ENCODE peak calls at places on chromosomes 4 and X, in seven cellular contexts. S is left lung, L is right lobe of liver, P is choroid plexus epithelial cell, X is AG04450, T is tibial artery, A is fibroblast of pulmonary artery. V is an unnamed sample.

GRCh38 chr4:3483471-3483921 is 20.4 kb downstream of the DOK7 start:
- DNase-seq in S (peak), L (no peak), P (no peak), X (no peak), T (peak), A (no peak), V (no peak)

GRCh38 chrX:16826207-16826606 is 39.9 kb downstream of the TXLNG start:
- DNase-seq in S (no peak), L (no peak), P (peak), X (no peak), T (no peak), A (peak), V (peak)

GRCh38 chrX:85243155-85243554 is 424 bp downstream of the SATL1 start:
- DNase-seq in S (no peak), L (no peak), P (peak), X (no peak), T (no peak), A (no peak), V (no peak)

GRCh38 chr4:52107745-52108144 is 56.6 kb downstream of the SPATA18 start:
- DNase-seq in S (no peak), L (no peak), P (peak), X (no peak), T (no peak), A (no peak), V (no peak)

GRCh38 chrX:41022579-41022978 is 62.7 kb upstream of the USP9X start:
- DNase-seq in S (no peak), L (no peak), P (peak), X (no peak), T (no peak), A (peak), V (no peak)

GRCh38 chrX:49172280-49172780 is 632 bp downstream of the PLP2 start:
- DNase-seq in S (peak), L (peak), P (peak), X (no peak), T (peak), A (peak), V (peak)

GRCh38 chr4:7395635-7396034 is 39.1 kb downstream of the PSAPL1 start:
- DNase-seq in S (peak), L (no peak), P (no peak), X (no peak), T (peak), A (no peak), V (no peak)

GRCh38 chr4:158015241-158015640 is 157.6 kb downstream of the GASK1B start:
- DNase-seq in S (no peak), L (no peak), P (peak), X (no peak), T (no peak), A (peak), V (no peak)

GRCh38 chr4:5878359-5878758 is 14.5 kb downstream of the CRMP1 start:
- DNase-seq in S (no peak), L (no peak), P (no peak), X (no peak), T (no peak), A (no peak), V (no peak)

GRCh38 chr4:1330761-1331590 is 16.0 kb upstream of the UVSSA start:
- DNase-seq in S (peak), L (no peak), P (no peak), X (no peak), T (no peak), A (no peak), V (peak)

GRCh38 chr4:7693237-7693608 is 246.4 kb downstream of the AFAP1 start:
- DNase-seq in S (peak), L (no peak), P (no peak), X (no peak), T (no peak), A (no peak), V (no peak)

GRCh38 chr4:146333187-146333894 is 119.0 kb downstream of the REELD1 start:
- DNase-seq in S (no peak), L (no peak), P (peak), X (peak), T (no peak), A (peak), V (no peak)

GRCh38 chr4:30437316-30437715 is 282.9 kb upstream of the PCDH7 start:
- DNase-seq in S (no peak), L (no peak), P (no peak), X (no peak), T (no peak), A (no peak), V (no peak)

GRCh38 chr4:40058121-40058520 is 1.5 kb downstream of the N4BP2 start:
- DNase-seq in S (no peak), L (no peak), P (no peak), X (no peak), T (no peak), A (peak), V (no peak)

GRCh38 chr4:45100936-45101818 is 374.8 kb upstream of the GNPDA2 start:
- DNase-seq in S (no peak), L (no peak), P (peak), X (no peak), T (no peak), A (no peak), V (no peak)

GRCh38 chr4:142021181-142021580 is 384.8 kb downstream of the IL15 start:
- DNase-seq in S (no peak), L (no peak), P (no peak), X (no peak), T (no peak), A (no peak), V (no peak)

GRCh38 chrX:109911046-109911445 is 91.9 kb upstream of the TMEM164 start:
- DNase-seq in S (no peak), L (no peak), P (no peak), X (no peak), T (no peak), A (peak), V (no peak)

GRCh38 chrX:25004485-25005032 is 11.2 kb downstream of the ARX start:
- DNase-seq in S (no peak), L (no peak), P (no peak), X (no peak), T (no peak), A (no peak), V (no peak)

GRCh38 chr4:152935661-152936445 is at the start of gene FHDC1:
- DNase-seq in S (peak), L (peak), P (no peak), X (no peak), T (no peak), A (no peak), V (no peak)

GRCh38 chr4:3276961-3277360 is 15.9 kb upstream of the RGS12 start:
- DNase-seq in S (no peak), L (no peak), P (peak), X (peak), T (no peak), A (peak), V (no peak)

GRCh38 chrX:81316163-81316562 is 114.3 kb downstream of the SH3BGRL start:
- DNase-seq in S (no peak), L (no peak), P (peak), X (no peak), T (no peak), A (peak), V (no peak)

GRCh38 chr4:6476893-6477292 is 4.5 kb upstream of the PPP2R2C start:
- DNase-seq in S (no peak), L (no peak), P (no peak), X (no peak), T (no peak), A (no peak), V (no peak)

GRCh38 chr4:113445286-113445685 is 316.3 kb downstream of the CAMK2D start:
- DNase-seq in S (no peak), L (no peak), P (peak), X (no peak), T (peak), A (peak), V (no peak)

GRCh38 chrX:82127228-82128123 is 925.6 kb downstream of the SH3BGRL start:
- DNase-seq in S (no peak), L (no peak), P (no peak), X (no peak), T (no peak), A (no peak), V (peak)

GRCh38 chr4:62482355-62482754 is 1282.2 kb downstream of the ADGRL3 start:
- DNase-seq in S (no peak), L (no peak), P (no peak), X (no peak), T (no peak), A (no peak), V (no peak)

GRCh38 chr4:36590343-36590742 is 308.9 kb downstream of the DTHD1 start:
- DNase-seq in S (no peak), L (no peak), P (no peak), X (no peak), T (no peak), A (no peak), V (no peak)

GRCh38 chr4:89283226-89283974 is 24.2 kb downstream of the GPRIN3 start:
- DNase-seq in S (no peak), L (no peak), P (peak), X (no peak), T (no peak), A (peak), V (peak)

DNA sequence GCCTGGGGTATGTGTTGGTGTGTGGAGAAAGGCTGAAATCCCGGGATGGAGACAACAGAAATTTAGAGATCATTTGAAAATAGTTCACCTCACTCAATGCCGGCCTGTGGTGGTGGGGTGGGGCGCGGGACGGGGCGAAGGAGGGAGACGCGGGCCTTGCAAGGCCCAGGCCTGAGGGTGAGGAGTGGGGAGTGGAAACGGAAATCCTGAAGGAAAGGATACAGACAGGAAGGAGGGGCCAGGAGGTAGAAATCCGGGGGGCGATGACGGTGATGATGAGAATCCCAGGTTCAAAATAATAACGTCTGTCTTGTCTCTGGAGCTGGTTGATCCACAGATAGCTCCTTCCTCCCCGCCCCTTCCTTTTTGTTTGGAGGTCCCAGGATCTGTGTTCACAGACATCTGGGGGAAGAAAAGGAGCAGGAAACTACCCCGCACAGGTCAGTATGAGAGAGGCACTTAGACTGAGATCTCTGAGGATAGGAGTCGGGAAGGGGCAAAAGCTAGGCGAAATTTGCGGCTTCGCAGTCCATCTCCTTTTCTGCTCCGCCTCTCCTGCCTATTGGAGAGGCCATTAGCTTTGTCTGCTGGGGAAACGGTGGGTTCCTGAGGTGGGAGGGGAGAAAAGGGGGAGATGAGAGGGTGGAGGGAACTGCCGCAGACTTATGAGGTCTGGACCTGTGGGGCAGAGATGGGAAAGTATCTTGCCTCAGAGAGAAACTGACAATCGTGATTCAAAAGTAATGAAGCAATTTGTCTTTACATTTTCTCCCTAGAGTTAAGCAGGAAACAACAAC is 760 bp downstream of the TCEAL7 start:
- DNase-seq in S (no peak), L (no peak), P (peak), X (no peak), T (no peak), A (peak), V (no peak)
- H3K4me3 ChIP-seq in S (no peak), L (no peak), P (peak), X (peak), T (peak), A (peak), V (no peak)

GRCh38 chrX:19991350-19991718 is 473 bp upstream of the BCLAF3 start:
- DNase-seq in S (no peak), L (no peak), P (no peak), X (no peak), T (no peak), A (no peak), V (no peak)
- H3K4me3 ChIP-seq in S (peak), L (peak), P (peak), X (peak), T (peak), A (peak), V (no peak)

GRCh38 chr4:182748283-182748682 is 168.9 kb downstream of the DCTD start:
- DNase-seq in S (no peak), L (no peak), P (no peak), X (no peak), T (no peak), A (no peak), V (no peak)
- H3K4me3 ChIP-seq in S (no peak), L (no peak), P (no peak), X (no peak), T (no peak), A (no peak), V (no peak)

GRCh38 chr4:27005512-27006246 is 145.0 kb downstream of the STIM2 start:
- DNase-seq in S (no peak), L (no peak), P (peak), X (no peak), T (no peak), A (peak), V (no peak)
- H3K4me3 ChIP-seq in S (no peak), L (peak), P (no peak), X (no peak), T (no peak), A (no peak), V (no peak)

DNA sequence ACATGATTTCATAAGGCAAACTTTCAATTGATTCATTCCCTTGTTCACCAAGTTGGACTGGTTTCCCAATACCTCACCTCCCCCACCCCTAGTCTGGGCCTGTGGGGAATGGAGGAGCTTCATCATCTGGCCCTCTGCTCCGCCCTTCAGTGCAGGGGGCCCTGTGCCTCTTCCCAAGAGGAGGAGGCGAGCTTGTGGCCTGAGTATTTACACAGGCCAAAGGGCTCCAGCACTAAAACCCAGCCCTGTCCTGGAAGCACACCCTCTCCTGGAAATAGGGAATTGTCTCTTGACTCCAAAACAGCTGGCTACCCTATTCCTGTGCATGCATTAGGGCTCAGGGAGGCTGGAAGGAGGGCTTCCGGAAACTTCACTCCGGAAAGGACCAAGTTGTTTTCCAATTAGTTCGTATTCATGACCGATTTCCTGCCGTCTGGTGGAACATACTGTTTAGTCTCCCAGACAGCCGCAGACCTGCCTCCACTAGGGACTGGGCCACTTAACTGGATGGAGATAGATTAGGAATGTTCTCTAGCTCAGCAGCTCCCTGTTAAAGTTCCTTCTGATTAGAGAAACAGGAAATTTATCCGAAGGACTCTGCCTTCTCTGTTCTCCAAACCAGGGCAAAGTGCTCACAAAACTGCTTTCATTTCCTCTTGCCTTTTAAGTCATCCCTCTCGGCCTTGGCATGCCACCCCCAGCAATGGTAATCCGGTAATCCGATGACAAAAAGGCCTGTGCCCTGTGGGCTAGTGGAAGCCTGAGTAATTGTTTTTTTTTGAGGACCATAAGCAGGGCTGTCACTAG is 5.8 kb downstream of the SRPX2 start:
- DNase-seq in S (no peak), L (peak), P (peak), X (peak), T (peak), A (peak), V (no peak)
- H3K4me3 ChIP-seq in S (no peak), L (no peak), P (no peak), X (peak), T (no peak), A (peak), V (no peak)

V was measured in CD4-positive, alpha-beta memory T cell.